ENCODE peak calls at places on chromosomes 6 and 20, in ten cellular contexts. One of them, this sample, is unnamed.

GRCh38 chr6:107125771-107126170 is 10.5 kb upstream of the BEND3 start:
- DNase-seq in activated T-cell treated with anti-CD3 and anti-CD28 coated beads for 1 hour: no peak
- DNase-seq in EL: no peak
- DNase-seq in T47D: no peak
- DNase-seq in HCEC 1CT: no peak
- DNase-seq in NT2/D1: no peak
- DNase-seq in sciatic nerve: no peak
- DNase-seq in H54: no peak
- DNase-seq in mammary epithelial cell: no peak
- DNase-seq in Calu3: no peak
- DNase-seq in this sample: no peak

GRCh38 chr6:150005761-150006651 is 19.3 kb downstream of the RAET1L start:
- DNase-seq in activated T-cell treated with anti-CD3 and anti-CD28 coated beads for 1 hour: no peak
- DNase-seq in EL: no peak
- DNase-seq in T47D: no peak
- DNase-seq in HCEC 1CT: no peak
- DNase-seq in NT2/D1: no peak
- DNase-seq in sciatic nerve: peak; percentile 50
- DNase-seq in H54: no peak
- DNase-seq in mammary epithelial cell: no peak
- DNase-seq in Calu3: no peak
- DNase-seq in this sample: no peak

GRCh38 chr20:12112665-12113064 is 195.0 kb downstream of the BTBD3 start:
- DNase-seq in activated T-cell treated with anti-CD3 and anti-CD28 coated beads for 1 hour: no peak
- DNase-seq in EL: no peak
- DNase-seq in T47D: no peak
- DNase-seq in HCEC 1CT: no peak
- DNase-seq in NT2/D1: no peak
- DNase-seq in sciatic nerve: no peak
- DNase-seq in H54: no peak
- DNase-seq in mammary epithelial cell: no peak
- DNase-seq in Calu3: no peak
- DNase-seq in this sample: no peak

GRCh38 chr6:149696904-149697303 is 21.0 kb downstream of the LATS1 start:
- DNase-seq in activated T-cell treated with anti-CD3 and anti-CD28 coated beads for 1 hour: no peak
- DNase-seq in EL: peak; percentile 68
- DNase-seq in T47D: peak; percentile 5
- DNase-seq in HCEC 1CT: peak; percentile 53
- DNase-seq in NT2/D1: no peak
- DNase-seq in sciatic nerve: no peak
- DNase-seq in H54: no peak
- DNase-seq in mammary epithelial cell: peak; percentile 64
- DNase-seq in Calu3: no peak
- DNase-seq in this sample: no peak

GRCh38 chr6:111367393-111368088 is 115.5 kb downstream of the REV3L start:
- DNase-seq in activated T-cell treated with anti-CD3 and anti-CD28 coated beads for 1 hour: no peak
- DNase-seq in EL: no peak
- DNase-seq in T47D: no peak
- DNase-seq in HCEC 1CT: no peak
- DNase-seq in NT2/D1: no peak
- DNase-seq in sciatic nerve: no peak
- DNase-seq in H54: no peak
- DNase-seq in mammary epithelial cell: no peak
- DNase-seq in Calu3: no peak
- DNase-seq in this sample: no peak

GRCh38 chr6:74075323-74075722 is 379.3 kb downstream of the CD109 start:
- DNase-seq in activated T-cell treated with anti-CD3 and anti-CD28 coated beads for 1 hour: no peak
- DNase-seq in EL: no peak
- DNase-seq in T47D: no peak
- DNase-seq in HCEC 1CT: no peak
- DNase-seq in NT2/D1: no peak
- DNase-seq in sciatic nerve: peak; percentile 63
- DNase-seq in H54: no peak
- DNase-seq in mammary epithelial cell: peak; percentile 37
- DNase-seq in Calu3: no peak
- DNase-seq in this sample: no peak

GRCh38 chr6:105799051-105799450 is 287.1 kb upstream of the PRDM1 start:
- DNase-seq in activated T-cell treated with anti-CD3 and anti-CD28 coated beads for 1 hour: no peak
- DNase-seq in EL: no peak
- DNase-seq in T47D: no peak
- DNase-seq in HCEC 1CT: no peak
- DNase-seq in NT2/D1: no peak
- DNase-seq in sciatic nerve: no peak
- DNase-seq in H54: no peak
- DNase-seq in mammary epithelial cell: no peak
- DNase-seq in Calu3: no peak
- DNase-seq in this sample: no peak

GRCh38 chr6:71181565-71181964 is 107.0 kb upstream of the OGFRL1 start:
- DNase-seq in activated T-cell treated with anti-CD3 and anti-CD28 coated beads for 1 hour: no peak
- DNase-seq in EL: peak; percentile 94
- DNase-seq in T47D: no peak
- DNase-seq in HCEC 1CT: peak; percentile 87
- DNase-seq in NT2/D1: peak; percentile 62
- DNase-seq in sciatic nerve: no peak
- DNase-seq in H54: peak; percentile 22
- DNase-seq in mammary epithelial cell: peak; percentile 81
- DNase-seq in Calu3: peak; percentile 60
- DNase-seq in this sample: peak; percentile 93

GRCh38 chr6:33082702-33083101 is 6.9 kb downstream of the HLA-DPB1 start:
- DNase-seq in activated T-cell treated with anti-CD3 and anti-CD28 coated beads for 1 hour: no peak
- DNase-seq in EL: no peak
- DNase-seq in T47D: no peak
- DNase-seq in HCEC 1CT: peak; percentile 10
- DNase-seq in NT2/D1: no peak
- DNase-seq in sciatic nerve: no peak
- DNase-seq in H54: peak; percentile 15
- DNase-seq in mammary epithelial cell: no peak
- DNase-seq in Calu3: peak; percentile 50
- DNase-seq in this sample: peak; percentile 43

GRCh38 chr20:32562495-32562911 is 22.6 kb downstream of the NOL4L start:
- DNase-seq in activated T-cell treated with anti-CD3 and anti-CD28 coated beads for 1 hour: no peak
- DNase-seq in EL: no peak
- DNase-seq in T47D: no peak
- DNase-seq in HCEC 1CT: no peak
- DNase-seq in NT2/D1: no peak
- DNase-seq in sciatic nerve: no peak
- DNase-seq in H54: no peak
- DNase-seq in mammary epithelial cell: no peak
- DNase-seq in Calu3: no peak
- DNase-seq in this sample: no peak

GRCh38 chr6:160015778-160016684 is 47.1 kb downstream of the IGF2R start:
- DNase-seq in activated T-cell treated with anti-CD3 and anti-CD28 coated beads for 1 hour: peak; percentile 15
- DNase-seq in EL: no peak
- DNase-seq in T47D: no peak
- DNase-seq in HCEC 1CT: no peak
- DNase-seq in NT2/D1: no peak
- DNase-seq in sciatic nerve: no peak
- DNase-seq in H54: no peak
- DNase-seq in mammary epithelial cell: no peak
- DNase-seq in Calu3: no peak
- DNase-seq in this sample: no peak

GRCh38 chr20:1489764-1490436 is 1.3 kb downstream of the SIRPB2 start:
- DNase-seq in activated T-cell treated with anti-CD3 and anti-CD28 coated beads for 1 hour: no peak
- DNase-seq in EL: no peak
- DNase-seq in T47D: no peak
- DNase-seq in HCEC 1CT: no peak
- DNase-seq in NT2/D1: no peak
- DNase-seq in sciatic nerve: no peak
- DNase-seq in H54: no peak
- DNase-seq in mammary epithelial cell: peak; percentile 88
- DNase-seq in Calu3: peak; percentile 41
- DNase-seq in this sample: peak; percentile 82

GRCh38 chr6:100344321-100344720 is 120.4 kb downstream of the SIM1 start:
- DNase-seq in activated T-cell treated with anti-CD3 and anti-CD28 coated beads for 1 hour: no peak
- DNase-seq in EL: peak; percentile 9
- DNase-seq in T47D: no peak
- DNase-seq in HCEC 1CT: no peak
- DNase-seq in NT2/D1: no peak
- DNase-seq in sciatic nerve: no peak
- DNase-seq in H54: no peak
- DNase-seq in mammary epithelial cell: no peak
- DNase-seq in Calu3: no peak
- DNase-seq in this sample: no peak

GRCh38 chr6:48826884-48827701 is 636.0 kb downstream of the MMUT start:
- DNase-seq in activated T-cell treated with anti-CD3 and anti-CD28 coated beads for 1 hour: no peak
- DNase-seq in EL: peak; percentile 99
- DNase-seq in T47D: no peak
- DNase-seq in HCEC 1CT: peak; percentile 99
- DNase-seq in NT2/D1: no peak
- DNase-seq in sciatic nerve: no peak
- DNase-seq in H54: peak; percentile 22
- DNase-seq in mammary epithelial cell: peak; percentile 100
- DNase-seq in Calu3: peak; percentile 70
- DNase-seq in this sample: peak; percentile 94

GRCh38 chr6:165770430-165771082 is 107.5 kb upstream of the PDE10A start:
- DNase-seq in activated T-cell treated with anti-CD3 and anti-CD28 coated beads for 1 hour: no peak
- DNase-seq in EL: no peak
- DNase-seq in T47D: no peak
- DNase-seq in HCEC 1CT: no peak
- DNase-seq in NT2/D1: no peak
- DNase-seq in sciatic nerve: no peak
- DNase-seq in H54: no peak
- DNase-seq in mammary epithelial cell: no peak
- DNase-seq in Calu3: no peak
- DNase-seq in this sample: no peak

GRCh38 chr20:31835977-31836852 is 9.2 kb downstream of the FOXS1 start:
- DNase-seq in activated T-cell treated with anti-CD3 and anti-CD28 coated beads for 1 hour: no peak
- DNase-seq in EL: peak; percentile 96
- DNase-seq in T47D: no peak
- DNase-seq in HCEC 1CT: peak; percentile 91
- DNase-seq in NT2/D1: no peak
- DNase-seq in sciatic nerve: peak; percentile 90
- DNase-seq in H54: peak; percentile 91
- DNase-seq in mammary epithelial cell: peak; percentile 85
- DNase-seq in Calu3: peak; percentile 97
- DNase-seq in this sample: peak; percentile 89

GRCh38 chr20:38844963-38845362 is 39.5 kb downstream of the PPP1R16B start:
- DNase-seq in activated T-cell treated with anti-CD3 and anti-CD28 coated beads for 1 hour: no peak
- DNase-seq in EL: no peak
- DNase-seq in T47D: no peak
- DNase-seq in HCEC 1CT: no peak
- DNase-seq in NT2/D1: no peak
- DNase-seq in sciatic nerve: no peak
- DNase-seq in H54: no peak
- DNase-seq in mammary epithelial cell: no peak
- DNase-seq in Calu3: no peak
- DNase-seq in this sample: no peak

GRCh38 chr6:72522735-72523141 is 99.1 kb upstream of the KCNQ5 start:
- DNase-seq in activated T-cell treated with anti-CD3 and anti-CD28 coated beads for 1 hour: no peak
- DNase-seq in EL: no peak
- DNase-seq in T47D: no peak
- DNase-seq in HCEC 1CT: no peak
- DNase-seq in NT2/D1: peak; percentile 25
- DNase-seq in sciatic nerve: no peak
- DNase-seq in H54: no peak
- DNase-seq in mammary epithelial cell: peak; percentile 27
- DNase-seq in Calu3: peak; percentile 41
- DNase-seq in this sample: no peak

GRCh38 chr6:113824411-113824810 is 32.7 kb upstream of the MARCKS start:
- DNase-seq in activated T-cell treated with anti-CD3 and anti-CD28 coated beads for 1 hour: no peak
- DNase-seq in EL: no peak
- DNase-seq in T47D: no peak
- DNase-seq in HCEC 1CT: no peak
- DNase-seq in NT2/D1: no peak
- DNase-seq in sciatic nerve: no peak
- DNase-seq in H54: no peak
- DNase-seq in mammary epithelial cell: peak; percentile 15
- DNase-seq in Calu3: no peak
- DNase-seq in this sample: peak; percentile 44

GRCh38 chr20:56628873-56629463 is at the start of gene TFAP2C:
- DNase-seq in activated T-cell treated with anti-CD3 and anti-CD28 coated beads for 1 hour: no peak
- DNase-seq in EL: peak; percentile 87
- DNase-seq in T47D: peak; percentile 99
- DNase-seq in HCEC 1CT: no peak
- DNase-seq in NT2/D1: no peak
- DNase-seq in sciatic nerve: peak; percentile 67
- DNase-seq in H54: peak; percentile 94
- DNase-seq in mammary epithelial cell: peak; percentile 78
- DNase-seq in Calu3: peak; percentile 91
- DNase-seq in this sample: no peak

GRCh38 chr6:87210979-87211378 is 55.6 kb downstream of the ZNF292 start:
- DNase-seq in activated T-cell treated with anti-CD3 and anti-CD28 coated beads for 1 hour: no peak
- DNase-seq in EL: no peak
- DNase-seq in T47D: no peak
- DNase-seq in HCEC 1CT: no peak
- DNase-seq in NT2/D1: no peak
- DNase-seq in sciatic nerve: no peak
- DNase-seq in H54: no peak
- DNase-seq in mammary epithelial cell: no peak
- DNase-seq in Calu3: no peak
- DNase-seq in this sample: no peak

GRCh38 chr20:36051318-36052116 is 83.1 kb downstream of the CNBD2 start:
- DNase-seq in activated T-cell treated with anti-CD3 and anti-CD28 coated beads for 1 hour: no peak
- DNase-seq in EL: no peak
- DNase-seq in T47D: no peak
- DNase-seq in HCEC 1CT: no peak
- DNase-seq in NT2/D1: no peak
- DNase-seq in sciatic nerve: no peak
- DNase-seq in H54: no peak
- DNase-seq in mammary epithelial cell: no peak
- DNase-seq in Calu3: no peak
- DNase-seq in this sample: no peak

GRCh38 chr20:42987376-42988114 is 202.2 kb downstream of the PTPRT start:
- DNase-seq in activated T-cell treated with anti-CD3 and anti-CD28 coated beads for 1 hour: no peak
- DNase-seq in EL: no peak
- DNase-seq in T47D: no peak
- DNase-seq in HCEC 1CT: no peak
- DNase-seq in NT2/D1: no peak
- DNase-seq in sciatic nerve: no peak
- DNase-seq in H54: no peak
- DNase-seq in mammary epithelial cell: no peak
- DNase-seq in Calu3: no peak
- DNase-seq in this sample: no peak

GRCh38 chr6:46734867-46735719 is at the start of gene PLA2G7:
- DNase-seq in activated T-cell treated with anti-CD3 and anti-CD28 coated beads for 1 hour: no peak
- DNase-seq in EL: peak; percentile 7
- DNase-seq in T47D: peak; percentile 69
- DNase-seq in HCEC 1CT: no peak
- DNase-seq in NT2/D1: no peak
- DNase-seq in sciatic nerve: peak; percentile 64
- DNase-seq in H54: no peak
- DNase-seq in mammary epithelial cell: peak; percentile 57
- DNase-seq in Calu3: peak; percentile 57
- DNase-seq in this sample: no peak

GRCh38 chr6:150409576-150410066 is 40.8 kb downstream of the IYD start:
- DNase-seq in activated T-cell treated with anti-CD3 and anti-CD28 coated beads for 1 hour: no peak
- DNase-seq in EL: no peak
- DNase-seq in T47D: no peak
- DNase-seq in HCEC 1CT: no peak
- DNase-seq in NT2/D1: no peak
- DNase-seq in sciatic nerve: peak; percentile 84
- DNase-seq in H54: no peak
- DNase-seq in mammary epithelial cell: no peak
- DNase-seq in Calu3: peak; percentile 63
- DNase-seq in this sample: no peak

GRCh38 chr6:35148167-35148741 is 7.1 kb upstream of the TCP11 start:
- DNase-seq in activated T-cell treated with anti-CD3 and anti-CD28 coated beads for 1 hour: no peak
- DNase-seq in EL: peak; percentile 75
- DNase-seq in T47D: no peak
- DNase-seq in HCEC 1CT: peak; percentile 75
- DNase-seq in NT2/D1: peak; percentile 87
- DNase-seq in sciatic nerve: no peak
- DNase-seq in H54: peak; percentile 40
- DNase-seq in mammary epithelial cell: peak; percentile 48
- DNase-seq in Calu3: no peak
- DNase-seq in this sample: peak; percentile 35

GRCh38 chr6:12485226-12485764 is 195.1 kb downstream of the EDN1 start:
- DNase-seq in activated T-cell treated with anti-CD3 and anti-CD28 coated beads for 1 hour: no peak
- DNase-seq in EL: peak; percentile 42
- DNase-seq in T47D: no peak
- DNase-seq in HCEC 1CT: no peak
- DNase-seq in NT2/D1: no peak
- DNase-seq in sciatic nerve: no peak
- DNase-seq in H54: no peak
- DNase-seq in mammary epithelial cell: no peak
- DNase-seq in Calu3: no peak
- DNase-seq in this sample: no peak

GRCh38 chr6:108874470-108875160 is 26.4 kb downstream of the ARMC2 start:
- DNase-seq in activated T-cell treated with anti-CD3 and anti-CD28 coated beads for 1 hour: peak; percentile 6
- DNase-seq in EL: peak; percentile 25
- DNase-seq in T47D: no peak
- DNase-seq in HCEC 1CT: peak; percentile 62
- DNase-seq in NT2/D1: no peak
- DNase-seq in sciatic nerve: no peak
- DNase-seq in H54: no peak
- DNase-seq in mammary epithelial cell: no peak
- DNase-seq in Calu3: no peak
- DNase-seq in this sample: peak; percentile 18